ENCODE peak calls at places on chromosomes 1 and 21, in five cellular contexts. A is fibroblast of pulmonary artery, I is K562, E is IMR-90, R is H9. M is an unnamed sample.

GRCh38 chr1:228781161-228781771 is 46.0 kb downstream of the RHOU start:
- DNase-seq in A (peak; percentile 57), I (no peak), E (peak; percentile 63), R (no peak), M (peak; percentile 67)

GRCh38 chr1:64663654-64664053 is 81.2 kb upstream of the RAVER2 start:
- DNase-seq in R (peak; percentile 50), A (no peak), E (peak; percentile 7), I (peak; percentile 25), M (peak; percentile 7)

GRCh38 chr21:37176716-37177115 is 90.4 kb downstream of the VPS26C start:
- DNase-seq in A (no peak), I (no peak), R (no peak), E (no peak), M (no peak)

GRCh38 chr21:39105836-39106235 is 77.4 kb downstream of the PSMG1 start:
- DNase-seq in R (no peak), A (no peak), E (no peak), I (no peak), M (no peak)

GRCh38 chr1:244674446-244674845 is 21.5 kb downstream of the DESI2 start:
- DNase-seq in E (peak; percentile 47), A (no peak), I (no peak), R (no peak), M (no peak)

GRCh38 chr1:151992345-151993083 is 1.1 kb downstream of the S100A10 start:
- DNase-seq in A (peak; percentile 82), E (peak; percentile 87), I (peak; percentile 65), R (peak; percentile 87), M (peak; percentile 91)

GRCh38 chr21:42533306-42533962 is 19.8 kb downstream of the SLC37A1 start:
- DNase-seq in R (peak; percentile 18), E (no peak), A (no peak), I (no peak), M (no peak)

GRCh38 chr1:226223786-226224244 is 351 bp downstream of the MIXL1 start:
- DNase-seq in E (no peak), R (peak; percentile 64), A (peak; percentile 10), I (peak; percentile 46), M (peak; percentile 8)

GRCh38 chr1:147853391-147853790 is 49.2 kb upstream of the GJA8 start:
- DNase-seq in E (peak; percentile 11), A (peak; percentile 69), R (no peak), I (no peak), M (peak; percentile 32)

GRCh38 chr1:37958690-37959089 is 11.8 kb upstream of the INPP5B start:
- DNase-seq in A (peak; percentile 77), E (peak; percentile 93), R (no peak), I (no peak), M (peak; percentile 93)

GRCh38 chr1:170630977-170631376 is 33.0 kb upstream of the PRRX1 start:
- DNase-seq in A (no peak), E (no peak), R (peak; percentile 43), I (no peak), M (no peak)

GRCh38 chr1:25028910-25029599 is 99.0 kb upstream of the RUNX3 start:
- DNase-seq in R (no peak), E (no peak), I (no peak), A (no peak), M (no peak)

GRCh38 chr1:30263405-30263804 is 460.0 kb downstream of the MATN1 start:
- DNase-seq in I (no peak), E (no peak), A (no peak), R (no peak), M (no peak)

GRCh38 chr21:41407541-41408460 is 18.2 kb upstream of the MX1 start:
- DNase-seq in E (no peak), I (no peak), R (peak; percentile 9), A (no peak), M (no peak)

GRCh38 chr21:41406340-41406739 is 19.7 kb upstream of the MX1 start:
- DNase-seq in I (no peak), A (no peak), E (no peak), R (peak; percentile 3), M (no peak)

GRCh38 chr21:41410767-41411448 is 15.1 kb upstream of the MX1 start:
- DNase-seq in R (no peak), A (no peak), I (no peak), E (no peak), M (no peak)

GRCh38 chr21:41410361-41410760 is 15.7 kb upstream of the MX1 start:
- DNase-seq in A (no peak), E (no peak), R (no peak), I (no peak), M (no peak)

GRCh38 chr21:41411449-41412089 is 14.5 kb upstream of the MX1 start:
- DNase-seq in E (no peak), R (no peak), A (no peak), I (no peak), M (peak; percentile 7)
- TF ChIP-seq CTCF in E (no peak), R (peak; percentile 57), A (peak; percentile 11), I (peak; percentile 33), M (no peak)

GRCh38 chr1:210627740-210628139 is 299.0 kb downstream of the HHAT start:
- DNase-seq in A (no peak), I (no peak), E (no peak), R (no peak), M (no peak)

GRCh38 chr1:210629276-210629675 is 300.6 kb downstream of the HHAT start:
- DNase-seq in I (no peak), A (no peak), R (no peak), E (no peak), M (no peak)

GRCh38 chr1:210633140-210633539 is 304.4 kb downstream of the HHAT start:
- DNase-seq in A (no peak), E (no peak), R (no peak), I (no peak), M (no peak)

GRCh38 chr1:210633636-210634035 is 304.9 kb downstream of the HHAT start:
- DNase-seq in I (no peak), E (no peak), A (no peak), R (no peak), M (no peak)

GRCh38 chr1:210631399-210631798 is 302.7 kb downstream of the HHAT start:
- DNase-seq in A (no peak), I (no peak), E (no peak), R (no peak), M (no peak)
- TF ChIP-seq CTCF in A (no peak), I (no peak), E (no peak), R (no peak), M (no peak)

GRCh38 chr1:178361847-178362246 is 134.9 kb downstream of the CLEC20A start:
- DNase-seq in A (no peak), E (no peak), I (no peak), R (no peak), M (no peak)
- TF ChIP-seq CTCF in A (no peak), E (no peak), I (peak; percentile 35), R (peak; percentile 41), M (no peak)

GRCh38 chr21:34135330-34135729 is 62.0 kb downstream of the MRPS6 start:
- DNase-seq in R (no peak), A (no peak), I (no peak), E (no peak), M (no peak)

GRCh38 chr21:34132905-34133304 is 59.5 kb downstream of the MRPS6 start:
- DNase-seq in I (no peak), R (no peak), E (no peak), A (no peak), M (no peak)

GRCh38 chr21:34133392-34133791 is 60.0 kb downstream of the MRPS6 start:
- DNase-seq in E (no peak), A (no peak), I (no peak), R (no peak), M (no peak)

GRCh38 chr21:34132202-34132601 is 58.8 kb downstream of the MRPS6 start:
- DNase-seq in R (no peak), E (no peak), A (no peak), I (no peak), M (no peak)

DNA sequence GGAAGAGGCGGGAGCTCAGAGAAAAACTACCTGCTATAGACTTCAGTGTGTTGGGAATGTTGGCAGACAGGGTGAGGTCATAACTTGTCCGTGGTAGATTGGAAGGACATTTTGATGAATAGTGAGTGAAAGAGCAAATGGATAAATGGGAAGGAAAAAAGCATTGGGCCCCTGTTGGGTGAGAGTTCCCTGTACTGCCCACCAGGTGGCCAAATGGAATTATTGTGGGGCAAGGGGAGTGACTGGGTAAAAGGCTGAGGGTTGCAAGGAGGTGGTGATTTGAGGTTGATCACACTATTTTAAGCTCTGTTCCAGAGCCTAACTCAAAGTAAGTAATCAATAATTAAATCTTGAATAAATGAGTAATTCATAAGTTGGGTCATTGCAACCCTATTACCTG is 60.4 kb downstream of the MRPS6 start:
- DNase-seq in E (no peak), A (no peak), R (no peak), I (peak; percentile 50), M (no peak)
- TF ChIP-seq CTCF in E (peak; percentile 9), A (peak; percentile 28), R (peak; percentile 73), I (peak; percentile 56), M (peak; percentile 26)

GRCh38 chr1:119276558-119276957 is 92.0 kb upstream of the HAO2 start:
- DNase-seq in I (no peak), A (no peak), E (no peak), R (no peak), M (no peak)
- TF ChIP-seq CTCF in I (no peak), A (no peak), E (no peak), R (peak; percentile 54), M (no peak)

DNA sequence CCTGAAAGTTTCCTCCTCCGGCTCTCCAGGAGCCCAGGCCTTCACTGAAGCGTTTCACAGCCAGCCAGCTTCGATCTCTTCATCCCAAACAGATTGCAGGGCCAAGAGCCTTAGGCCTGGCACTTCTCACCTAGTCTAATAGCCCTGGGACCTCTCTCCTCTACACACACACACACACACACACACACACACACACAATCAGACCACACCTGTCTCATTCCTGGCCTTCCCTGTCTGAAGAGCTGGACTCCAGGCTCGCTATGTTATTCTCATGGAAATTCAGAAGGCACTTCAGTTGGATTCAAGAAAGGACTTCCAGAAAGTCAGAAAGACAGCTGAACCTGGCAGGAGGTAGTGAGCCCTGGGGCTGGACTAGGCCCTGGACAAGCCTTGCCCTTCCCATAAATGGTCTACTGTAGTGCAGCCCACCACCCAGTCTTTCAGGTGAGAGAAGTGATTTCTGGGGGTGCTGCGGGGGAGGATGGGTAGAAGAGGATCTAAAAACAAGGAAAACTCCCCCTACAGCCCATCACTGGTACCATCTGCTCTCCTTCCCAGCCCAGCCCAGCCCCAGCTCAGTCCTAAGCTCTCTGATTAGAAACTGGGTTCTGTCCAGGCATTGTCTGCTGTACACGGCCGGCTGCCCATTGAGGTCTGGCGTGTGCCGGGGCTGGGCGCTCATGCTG is 2.7 kb downstream of the KIF21B start:
- DNase-seq in R (peak; percentile 64), I (peak; percentile 77), A (peak; percentile 53), E (no peak), M (no peak)
- TF ChIP-seq CTCF in R (peak; percentile 62), I (peak; percentile 55), A (peak; percentile 47), E (peak; percentile 9), M (peak; percentile 37)

GRCh38 chr1:201025571-201026002 is 2.1 kb upstream of the KIF21B start:
- DNase-seq in A (peak; percentile 39), I (peak; percentile 56), E (peak; percentile 79), R (peak; percentile 66), M (peak; percentile 51)
- TF ChIP-seq CTCF in A (peak; percentile 48), I (peak; percentile 62), E (peak; percentile 25), R (peak; percentile 65), M (peak; percentile 51)

M was measured in cardiac fibroblast.